ENCODE peak calls at places on chromosomes 12 and 14, in six cellular contexts. J is GM12878, U is HepG2, N is A549, S is endothelial cell of umbilical vein, F is K562. C is an unnamed sample.

GRCh38 chr12:106954462-106955376 is 988 bp upstream of the TMEM263 start:
- DNase-seq in J (no peak), U (no peak), N (no peak), S (peak; percentile 66), F (peak; percentile 50), C (peak; percentile 30)

GRCh38 chr12:46148706-46149463 is 120.0 kb downstream of the SLC38A1 start:
- DNase-seq in J (no peak), U (no peak), N (no peak), S (no peak), F (no peak), C (no peak)

GRCh38 chr14:101473795-101474562 is 87.3 kb upstream of the DIO3 start:
- DNase-seq in J (no peak), U (no peak), N (no peak), S (no peak), F (no peak), C (no peak)

GRCh38 chr14:20331048-20331613 is 1.9 kb downstream of the CCNB1IP1 start:
- DNase-seq in J (no peak), U (peak; percentile 23), N (no peak), S (no peak), F (peak; percentile 42), C (no peak)

GRCh38 chr12:80714055-80714454 is 2.7 kb upstream of the MYF5 start:
- DNase-seq in J (no peak), U (no peak), N (no peak), S (no peak), F (no peak), C (no peak)

GRCh38 chr14:21229821-21230220 is 39.4 kb downstream of the HNRNPC start:
- DNase-seq in J (no peak), U (no peak), N (no peak), S (no peak), F (no peak), C (peak; percentile 25)

GRCh38 chr12:91406920-91407341 is 224.3 kb upstream of the DCN start:
- DNase-seq in J (peak; percentile 54), U (no peak), N (peak; percentile 20), S (peak; percentile 67), F (no peak), C (no peak)

GRCh38 chr12:54417712-54418440 is 1.2 kb downstream of the ITGA5 start:
- DNase-seq in J (no peak), U (no peak), N (no peak), S (peak; percentile 43), F (peak; percentile 53), C (peak; percentile 62)

GRCh38 chr12:3692616-3693365 is 60.1 kb downstream of the CRACR2A start:
- DNase-seq in J (no peak), U (no peak), N (no peak), S (no peak), F (no peak), C (no peak)

GRCh38 chr12:96091833-96092232 is 56.4 kb upstream of the LTA4H start:
- DNase-seq in J (no peak), U (peak; percentile 18), N (no peak), S (no peak), F (no peak), C (peak; percentile 40)

GRCh38 chr14:51682411-51682810 is 30.7 kb downstream of the FRMD6 start:
- DNase-seq in J (no peak), U (no peak), N (no peak), S (no peak), F (no peak), C (no peak)

GRCh38 chr14:100900837-100901390 is 2.6 kb downstream of the RTL1 start:
- DNase-seq in J (no peak), U (peak; percentile 72), N (peak; percentile 35), S (peak; percentile 8), F (peak; percentile 69), C (peak; percentile 69)

GRCh38 chr12:40566246-40566645 is 126.0 kb upstream of the CNTN1 start:
- DNase-seq in J (no peak), U (no peak), N (no peak), S (no peak), F (no peak), C (no peak)

GRCh38 chr12:120736404-120737331 is 11.0 kb downstream of the ACADS start:
- DNase-seq in J (no peak), U (no peak), N (no peak), S (no peak), F (no peak), C (no peak)

GRCh38 chr12:40164034-40164433 is 58.2 kb upstream of the SLC2A13 start:
- DNase-seq in J (no peak), U (no peak), N (no peak), S (no peak), F (no peak), C (peak; percentile 19)

GRCh38 chr12:64186789-64187188 is 35.3 kb downstream of the KICS2 start:
- DNase-seq in J (no peak), U (no peak), N (peak; percentile 33), S (peak; percentile 10), F (peak; percentile 14), C (no peak)

GRCh38 chr12:38141239-38141638 is 175.3 kb upstream of the ALG10B start:
- DNase-seq in J (no peak), U (no peak), N (no peak), S (no peak), F (no peak), C (no peak)

GRCh38 chr14:50320279-50320678 is 8.2 kb downstream of the DMAC2L start:
- DNase-seq in J (peak; percentile 39), U (no peak), N (no peak), S (no peak), F (no peak), C (no peak)

GRCh38 chr12:14239350-14239934 is 126.0 kb upstream of the ATF7IP start:
- DNase-seq in J (peak; percentile 86), U (peak; percentile 85), N (no peak), S (no peak), F (no peak), C (peak; percentile 97)
- TF ChIP-seq POLR2A in J (no peak), U (no peak), N (no peak), S (no peak), F (no peak), C (no peak)

GRCh38 chr14:75553761-75554160 is 24.7 kb upstream of the FLVCR2 start:
- DNase-seq in J (no peak), U (no peak), N (no peak), S (no peak), F (no peak), C (no peak)
- TF ChIP-seq MYC in J (no peak), U (no peak), N (no peak), S (no peak), F (no peak), C (no peak)

GRCh38 chr12:214005-214736 is at the start of gene SLC6A12:
- DNase-seq in J (no peak), U (peak; percentile 27), N (no peak), S (no peak), F (no peak), C (peak; percentile 28)
- H3K4me3 ChIP-seq in J (no peak within 1 kb of the TSS), U (peak within 1 kb of the TSS; percentile 35), N (no peak within 1 kb of the TSS), S (no peak within 1 kb of the TSS), F (no peak within 1 kb of the TSS), C (no peak within 1 kb of the TSS)

DNA sequence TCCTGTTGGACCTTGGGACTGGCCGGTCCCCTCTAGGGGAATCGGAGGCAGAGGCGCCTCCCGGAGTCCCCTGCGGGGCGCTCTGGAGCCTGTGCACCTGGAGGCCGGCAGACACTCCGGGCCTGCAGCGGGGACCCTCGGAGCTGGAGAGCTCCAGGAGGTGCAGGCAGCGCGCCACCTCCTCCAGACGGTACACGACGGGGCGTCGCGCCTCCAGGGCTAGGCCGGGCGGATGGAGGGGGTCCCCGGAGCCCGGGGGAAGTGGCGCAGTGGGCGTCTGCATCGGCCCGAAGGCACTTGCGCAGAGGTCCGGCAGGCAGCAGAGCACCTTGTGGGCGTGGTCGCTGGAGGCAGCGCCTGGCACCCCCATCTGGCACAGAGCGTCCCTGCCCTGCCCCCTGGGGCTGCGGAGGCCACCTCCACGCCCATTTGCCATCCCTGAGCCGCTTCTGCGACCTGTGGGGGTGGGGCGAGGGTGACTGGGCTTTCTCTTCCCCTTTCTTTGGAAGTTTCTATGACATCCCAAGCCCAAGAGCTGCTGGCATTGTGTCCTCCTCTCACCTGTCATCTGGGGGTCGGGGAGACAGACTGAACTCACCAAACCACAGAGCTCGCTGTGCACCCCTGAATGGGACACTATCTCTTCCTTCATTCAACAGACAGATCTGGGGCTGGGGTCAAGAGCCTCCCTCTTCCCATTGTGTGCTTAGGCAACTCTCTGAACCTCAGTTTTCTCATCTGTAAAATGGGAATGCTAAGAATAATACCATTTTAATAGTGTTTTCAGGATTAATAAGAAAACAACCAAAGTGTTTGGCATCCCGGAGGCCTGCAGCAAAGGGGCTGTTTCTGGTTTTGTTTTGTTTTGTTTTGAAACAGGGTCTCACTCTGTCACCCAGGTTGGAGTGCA is 37.5 kb upstream of the CORO1C start:
- DNase-seq in J (peak; percentile 17), U (peak; percentile 33), N (peak; percentile 84), S (no peak), F (no peak), C (peak; percentile 37)
- TF ChIP-seq POLR2A in J (no peak), U (no peak), N (no peak), S (no peak), F (no peak), C (no peak)

GRCh38 chr12:18589316-18589715 is 148.5 kb downstream of the PLCZ1 start:
- DNase-seq in J (no peak), U (no peak), N (no peak), S (no peak), F (no peak), C (no peak)
- TF ChIP-seq MYC in J (no peak), U (no peak), N (no peak), S (no peak), F (no peak), C (no peak)

DNA sequence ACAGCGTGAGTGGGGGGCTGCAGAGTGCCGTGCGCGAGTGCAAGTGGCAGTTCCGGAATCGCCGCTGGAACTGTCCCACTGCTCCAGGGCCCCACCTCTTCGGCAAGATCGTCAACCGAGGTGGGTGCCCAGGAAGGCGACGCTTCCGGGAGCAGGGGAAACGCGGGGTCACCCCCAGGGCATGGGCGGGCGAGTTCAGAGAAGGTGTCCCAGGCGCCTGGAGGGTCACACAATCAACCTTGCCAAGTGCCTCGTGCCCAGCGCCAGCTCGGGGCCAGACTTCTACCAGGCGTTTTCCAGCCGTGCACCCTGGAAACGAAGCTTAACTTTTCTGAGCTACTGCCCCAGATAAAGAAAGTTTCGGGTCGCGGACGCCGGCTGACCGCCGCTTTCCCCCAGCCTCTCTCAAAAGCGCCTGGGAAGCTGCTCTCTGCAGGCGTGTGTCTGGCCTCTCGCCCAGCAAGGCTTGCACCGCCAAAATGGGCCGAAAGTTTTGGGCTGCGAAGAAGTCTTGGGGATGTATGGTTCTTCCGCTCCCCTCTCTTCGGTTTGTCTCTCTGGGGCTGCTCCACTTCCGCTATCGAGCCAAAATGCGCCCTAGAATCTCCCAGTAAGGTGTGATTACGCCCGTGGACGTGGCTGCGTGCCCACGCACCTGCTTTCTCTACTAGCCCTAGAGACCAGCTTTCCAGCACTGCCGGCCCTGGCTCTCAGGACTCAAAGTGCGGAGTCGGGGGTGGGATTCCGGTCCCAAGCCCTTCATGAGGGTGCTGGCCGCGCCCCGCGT is 1.7 kb downstream of the WNT1 start:
- DNase-seq in J (no peak), U (no peak), N (no peak), S (no peak), F (no peak), C (peak; percentile 41)
- H3K4me3 ChIP-seq in J (peak overlapping the region; percentile 61), U (peak overlapping the region; percentile 44), N (no peak overlapping the region), S (no peak overlapping the region), F (no peak overlapping the region), C (no peak overlapping the region)